ENCODE peak calls at places on chromosomes 3 and 15, in five cellular contexts. One of them, this sample, is unnamed.

GRCh38 chr15:43165801-43166325 is 19.3 kb upstream of the CCNDBP1 start:
- DNase-seq in NB4: no peak
- DNase-seq in erythroblast: no peak
- DNase-seq in spleen: no peak
- DNase-seq in IMR-90: no peak
- DNase-seq in this sample: no peak

GRCh38 chr3:30421261-30421660 is 185.1 kb upstream of the TGFBR2 start:
- DNase-seq in NB4: no peak
- DNase-seq in erythroblast: no peak
- DNase-seq in spleen: no peak
- DNase-seq in IMR-90: peak
- DNase-seq in this sample: no peak

GRCh38 chr3:29440321-29441019 is 159.6 kb downstream of the RBMS3 start:
- DNase-seq in NB4: no peak
- DNase-seq in erythroblast: no peak
- DNase-seq in spleen: no peak
- DNase-seq in IMR-90: no peak
- DNase-seq in this sample: no peak

GRCh38 chr3:47711596-47711995 is 70.1 kb downstream of the SMARCC1 start:
- DNase-seq in NB4: no peak
- DNase-seq in erythroblast: no peak
- DNase-seq in spleen: no peak
- DNase-seq in IMR-90: no peak
- DNase-seq in this sample: no peak

GRCh38 chr3:22353126-22353525 is 602.1 kb upstream of the ZNF385D start:
- DNase-seq in NB4: no peak
- DNase-seq in erythroblast: no peak
- DNase-seq in spleen: no peak
- DNase-seq in IMR-90: no peak
- DNase-seq in this sample: no peak

GRCh38 chr15:31824009-31824408 is 206.3 kb upstream of the CHRNA7 start:
- DNase-seq in NB4: no peak
- DNase-seq in erythroblast: no peak
- DNase-seq in spleen: no peak
- DNase-seq in IMR-90: no peak
- DNase-seq in this sample: no peak

GRCh38 chr15:24848050-24848449 is 106.7 kb upstream of the SNRPN start:
- DNase-seq in NB4: no peak
- DNase-seq in erythroblast: no peak
- DNase-seq in spleen: no peak
- DNase-seq in IMR-90: peak
- DNase-seq in this sample: no peak

GRCh38 chr3:135440233-135440632 is 525.3 kb upstream of the PPP2R3A start:
- DNase-seq in NB4: no peak
- DNase-seq in erythroblast: no peak
- DNase-seq in spleen: no peak
- DNase-seq in IMR-90: no peak
- DNase-seq in this sample: no peak

GRCh38 chr15:88383354-88383753 is 83.8 kb downstream of the MRPL46 start:
- DNase-seq in NB4: no peak
- DNase-seq in erythroblast: no peak
- DNase-seq in spleen: no peak
- DNase-seq in IMR-90: no peak
- DNase-seq in this sample: no peak

GRCh38 chr3:172938788-172939187 is 188.3 kb downstream of the ECT2 start:
- DNase-seq in NB4: no peak
- DNase-seq in erythroblast: no peak
- DNase-seq in spleen: no peak
- DNase-seq in IMR-90: no peak
- DNase-seq in this sample: no peak
- TF ChIP-seq POLR2A in NB4: no peak
- TF ChIP-seq POLR2A in erythroblast: no peak
- TF ChIP-seq POLR2A in spleen: no peak
- TF ChIP-seq POLR2A in IMR-90: no peak
- TF ChIP-seq POLR2A in this sample: no peak

DNA sequence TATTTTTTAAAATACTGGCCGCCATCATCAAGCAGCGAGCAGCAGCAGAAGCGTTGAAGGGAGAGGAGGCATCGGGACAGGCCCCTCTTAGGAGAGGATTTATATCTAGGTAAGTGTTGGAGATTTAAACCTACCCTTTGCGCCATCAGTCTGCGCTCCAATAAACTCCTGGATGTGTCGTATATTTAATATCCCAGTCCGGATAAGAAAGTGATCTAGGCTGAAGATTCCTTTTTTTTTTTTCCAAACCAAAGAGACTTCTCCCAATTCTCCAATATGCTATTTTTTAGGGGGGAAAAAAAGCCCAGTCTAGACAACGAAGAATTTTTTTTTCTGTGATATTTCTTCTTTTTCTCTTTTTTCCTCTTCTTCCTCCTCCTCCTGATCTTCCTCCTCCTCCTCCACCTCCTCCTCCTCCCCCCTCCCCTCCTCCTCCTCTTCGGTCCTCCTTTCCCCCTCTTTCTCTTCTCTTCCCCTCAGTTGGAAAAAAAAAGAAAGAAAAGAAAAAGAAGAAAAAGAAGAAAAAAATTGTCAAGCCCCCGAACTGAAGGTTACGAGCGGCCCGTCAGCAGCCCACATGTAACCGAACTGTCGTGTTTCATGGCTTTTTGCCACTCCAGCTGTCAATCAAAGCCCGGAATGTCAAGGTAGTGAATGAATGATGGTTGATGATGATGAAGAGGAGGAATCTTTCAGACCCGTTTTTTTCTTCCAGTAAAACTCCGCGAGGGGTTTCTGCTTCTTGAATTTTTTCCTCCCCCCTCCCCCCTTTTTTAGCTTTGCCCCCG is 834 bp downstream of the MEIS2 start:
- DNase-seq in NB4: peak
- DNase-seq in erythroblast: peak
- DNase-seq in spleen: no peak
- DNase-seq in IMR-90: peak
- DNase-seq in this sample: peak
- TF ChIP-seq POLR2A in NB4: no peak
- TF ChIP-seq POLR2A in erythroblast: no peak
- TF ChIP-seq POLR2A in spleen: no peak
- TF ChIP-seq POLR2A in IMR-90: no peak
- TF ChIP-seq POLR2A in this sample: no peak

GRCh38 chr3:37907371-37907770 is 45.7 kb downstream of the CTDSPL start:
- DNase-seq in NB4: no peak
- DNase-seq in erythroblast: no peak
- DNase-seq in spleen: no peak
- DNase-seq in IMR-90: no peak
- DNase-seq in this sample: no peak

GRCh38 chr3:37910666-37911400 is 49.2 kb downstream of the CTDSPL start:
- DNase-seq in NB4: no peak
- DNase-seq in erythroblast: no peak
- DNase-seq in spleen: no peak
- DNase-seq in IMR-90: no peak
- DNase-seq in this sample: no peak

GRCh38 chr3:37907906-37908305 is 46.2 kb downstream of the CTDSPL start:
- DNase-seq in NB4: no peak
- DNase-seq in erythroblast: no peak
- DNase-seq in spleen: no peak
- DNase-seq in IMR-90: no peak
- DNase-seq in this sample: no peak

GRCh38 chr3:37906734-37907282 is 45.1 kb downstream of the CTDSPL start:
- DNase-seq in NB4: no peak
- DNase-seq in erythroblast: no peak
- DNase-seq in spleen: no peak
- DNase-seq in IMR-90: no peak
- DNase-seq in this sample: no peak

GRCh38 chr3:37909067-37909911 is 47.6 kb downstream of the CTDSPL start:
- DNase-seq in NB4: peak
- DNase-seq in erythroblast: no peak
- DNase-seq in spleen: no peak
- DNase-seq in IMR-90: peak
- DNase-seq in this sample: peak
- TF ChIP-seq POLR2A in NB4: no peak
- TF ChIP-seq POLR2A in erythroblast: no peak
- TF ChIP-seq POLR2A in spleen: no peak
- TF ChIP-seq POLR2A in IMR-90: no peak
- TF ChIP-seq POLR2A in this sample: no peak

GRCh38 chr3:49017978-49018706 is at the start of gene DALRD3:
- DNase-seq in NB4: peak
- DNase-seq in erythroblast: peak
- DNase-seq in spleen: peak
- DNase-seq in IMR-90: peak
- DNase-seq in this sample: peak
- TF ChIP-seq POLR2A in NB4: peak
- TF ChIP-seq POLR2A in erythroblast: peak
- TF ChIP-seq POLR2A in spleen: peak
- TF ChIP-seq POLR2A in IMR-90: peak
- TF ChIP-seq POLR2A in this sample: peak

DNA sequence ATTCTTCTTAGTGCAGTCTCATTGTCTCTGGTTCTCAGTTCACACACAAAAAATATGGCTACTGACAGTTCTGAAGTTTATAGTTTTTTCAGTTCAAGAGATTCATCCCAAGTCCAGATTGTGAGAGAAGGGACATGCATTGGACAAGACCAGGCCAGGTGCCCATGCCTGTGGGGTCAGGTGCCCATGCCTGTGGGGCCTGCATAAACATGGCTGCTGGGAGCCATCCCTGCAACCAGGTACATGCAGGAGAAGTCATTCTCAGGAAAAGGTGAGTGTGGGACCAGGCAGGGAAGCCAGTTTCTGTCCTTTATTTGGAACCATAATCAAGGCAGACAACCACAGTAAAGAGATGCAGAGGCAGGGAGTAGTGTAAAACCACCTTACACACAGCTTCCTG is 6.3 kb upstream of the TM4SF1 start:
- DNase-seq in NB4: no peak
- DNase-seq in erythroblast: no peak
- DNase-seq in spleen: no peak
- DNase-seq in IMR-90: no peak
- DNase-seq in this sample: no peak
- TF ChIP-seq POLR2A in NB4: no peak
- TF ChIP-seq POLR2A in erythroblast: no peak
- TF ChIP-seq POLR2A in spleen: no peak
- TF ChIP-seq POLR2A in IMR-90: no peak
- TF ChIP-seq POLR2A in this sample: no peak